ENCODE peak calls at places on chromosomes 6 and 20, in ten cellular contexts. One of them, this sample, is unnamed.

GRCh38 chr6:158698876-158699440 is 49.1 kb downstream of the SYTL3 start:
- DNase-seq in upper lobe of left lung: no peak
- DNase-seq in breast epithelium: no peak
- DNase-seq in endothelial cell of umbilical vein: no peak
- DNase-seq in stomach: no peak
- DNase-seq in HL-60: no peak
- DNase-seq in Panc1: no peak
- DNase-seq in sigmoid colon: peak; percentile 48
- DNase-seq in HCT116: no peak
- DNase-seq in transverse colon: no peak
- DNase-seq in this sample: no peak

GRCh38 chr6:136409598-136409997 is 120.0 kb upstream of the BCLAF1 start:
- DNase-seq in upper lobe of left lung: no peak
- DNase-seq in breast epithelium: no peak
- DNase-seq in endothelial cell of umbilical vein: no peak
- DNase-seq in stomach: no peak
- DNase-seq in HL-60: no peak
- DNase-seq in Panc1: no peak
- DNase-seq in sigmoid colon: no peak
- DNase-seq in HCT116: no peak
- DNase-seq in transverse colon: no peak
- DNase-seq in this sample: no peak

GRCh38 chr6:3380344-3381232 is 76.3 kb downstream of the SLC22A23 start:
- DNase-seq in upper lobe of left lung: no peak
- DNase-seq in breast epithelium: peak; percentile 60
- DNase-seq in endothelial cell of umbilical vein: no peak
- DNase-seq in stomach: peak; percentile 88
- DNase-seq in HL-60: no peak
- DNase-seq in Panc1: no peak
- DNase-seq in sigmoid colon: peak; percentile 61
- DNase-seq in HCT116: no peak
- DNase-seq in transverse colon: no peak
- DNase-seq in this sample: no peak

GRCh38 chr6:36380166-36380565 is 7.3 kb downstream of the ETV7 start:
- DNase-seq in upper lobe of left lung: no peak
- DNase-seq in breast epithelium: no peak
- DNase-seq in endothelial cell of umbilical vein: no peak
- DNase-seq in stomach: no peak
- DNase-seq in HL-60: no peak
- DNase-seq in Panc1: no peak
- DNase-seq in sigmoid colon: no peak
- DNase-seq in HCT116: no peak
- DNase-seq in transverse colon: no peak
- DNase-seq in this sample: no peak

GRCh38 chr20:17938889-17939619 is 29.5 kb downstream of the SNX5 start:
- DNase-seq in upper lobe of left lung: peak; percentile 65
- DNase-seq in breast epithelium: peak; percentile 47
- DNase-seq in endothelial cell of umbilical vein: peak; percentile 70
- DNase-seq in stomach: peak; percentile 77
- DNase-seq in HL-60: no peak
- DNase-seq in Panc1: peak; percentile 48
- DNase-seq in sigmoid colon: peak; percentile 82
- DNase-seq in HCT116: peak; percentile 22
- DNase-seq in transverse colon: peak; percentile 78
- DNase-seq in this sample: no peak

GRCh38 chr20:31608256-31608980 is 3.3 kb downstream of the ID1 start:
- DNase-seq in upper lobe of left lung: peak; percentile 95
- DNase-seq in breast epithelium: peak; percentile 71
- DNase-seq in endothelial cell of umbilical vein: peak; percentile 81
- DNase-seq in stomach: peak; percentile 92
- DNase-seq in HL-60: no peak
- DNase-seq in Panc1: no peak
- DNase-seq in sigmoid colon: peak; percentile 87
- DNase-seq in HCT116: peak; percentile 91
- DNase-seq in transverse colon: peak; percentile 92
- DNase-seq in this sample: no peak

GRCh38 chr20:35327074-35327976 is 35.1 kb upstream of the FAM83C start:
- DNase-seq in upper lobe of left lung: no peak
- DNase-seq in breast epithelium: no peak
- DNase-seq in endothelial cell of umbilical vein: peak; percentile 76
- DNase-seq in stomach: peak; percentile 58
- DNase-seq in HL-60: no peak
- DNase-seq in Panc1: no peak
- DNase-seq in sigmoid colon: no peak
- DNase-seq in HCT116: no peak
- DNase-seq in transverse colon: peak; percentile 81
- DNase-seq in this sample: no peak

GRCh38 chr6:142478117-142478516 is 176.3 kb downstream of the ADGRG6 start:
- DNase-seq in upper lobe of left lung: no peak
- DNase-seq in breast epithelium: no peak
- DNase-seq in endothelial cell of umbilical vein: no peak
- DNase-seq in stomach: no peak
- DNase-seq in HL-60: peak; percentile 14
- DNase-seq in Panc1: no peak
- DNase-seq in sigmoid colon: no peak
- DNase-seq in HCT116: peak; percentile 48
- DNase-seq in transverse colon: no peak
- DNase-seq in this sample: no peak

GRCh38 chr6:70310063-70310694 is 7.3 kb upstream of the COL9A1 start:
- DNase-seq in upper lobe of left lung: no peak
- DNase-seq in breast epithelium: no peak
- DNase-seq in endothelial cell of umbilical vein: peak; percentile 54
- DNase-seq in stomach: no peak
- DNase-seq in HL-60: no peak
- DNase-seq in Panc1: peak; percentile 33
- DNase-seq in sigmoid colon: no peak
- DNase-seq in HCT116: peak; percentile 40
- DNase-seq in transverse colon: no peak
- DNase-seq in this sample: no peak

GRCh38 chr20:43961116-43961515 is 46.5 kb downstream of the TOX2 start:
- DNase-seq in upper lobe of left lung: no peak
- DNase-seq in breast epithelium: no peak
- DNase-seq in endothelial cell of umbilical vein: no peak
- DNase-seq in stomach: no peak
- DNase-seq in HL-60: no peak
- DNase-seq in Panc1: no peak
- DNase-seq in sigmoid colon: no peak
- DNase-seq in HCT116: no peak
- DNase-seq in transverse colon: no peak
- DNase-seq in this sample: no peak

GRCh38 chr6:96761794-96762193 is 75.5 kb downstream of the GPR63 start:
- DNase-seq in upper lobe of left lung: peak; percentile 66
- DNase-seq in breast epithelium: no peak
- DNase-seq in endothelial cell of umbilical vein: no peak
- DNase-seq in stomach: no peak
- DNase-seq in HL-60: no peak
- DNase-seq in Panc1: no peak
- DNase-seq in sigmoid colon: no peak
- DNase-seq in HCT116: no peak
- DNase-seq in transverse colon: no peak
- DNase-seq in this sample: no peak

GRCh38 chr6:346389-347030 is 45.0 kb upstream of the IRF4 start:
- DNase-seq in upper lobe of left lung: no peak
- DNase-seq in breast epithelium: no peak
- DNase-seq in endothelial cell of umbilical vein: no peak
- DNase-seq in stomach: no peak
- DNase-seq in HL-60: no peak
- DNase-seq in Panc1: no peak
- DNase-seq in sigmoid colon: peak; percentile 69
- DNase-seq in HCT116: no peak
- DNase-seq in transverse colon: no peak
- DNase-seq in this sample: no peak

GRCh38 chr6:53295176-53295575 is 53.6 kb downstream of the ELOVL5 start:
- DNase-seq in upper lobe of left lung: no peak
- DNase-seq in breast epithelium: no peak
- DNase-seq in endothelial cell of umbilical vein: no peak
- DNase-seq in stomach: no peak
- DNase-seq in HL-60: no peak
- DNase-seq in Panc1: no peak
- DNase-seq in sigmoid colon: no peak
- DNase-seq in HCT116: no peak
- DNase-seq in transverse colon: no peak
- DNase-seq in this sample: no peak

GRCh38 chr6:158752613-158753012 is 66.6 kb downstream of the EZR start:
- DNase-seq in upper lobe of left lung: peak; percentile 55
- DNase-seq in breast epithelium: no peak
- DNase-seq in endothelial cell of umbilical vein: no peak
- DNase-seq in stomach: peak; percentile 60
- DNase-seq in HL-60: no peak
- DNase-seq in Panc1: no peak
- DNase-seq in sigmoid colon: peak; percentile 78
- DNase-seq in HCT116: no peak
- DNase-seq in transverse colon: no peak
- DNase-seq in this sample: no peak

DNA sequence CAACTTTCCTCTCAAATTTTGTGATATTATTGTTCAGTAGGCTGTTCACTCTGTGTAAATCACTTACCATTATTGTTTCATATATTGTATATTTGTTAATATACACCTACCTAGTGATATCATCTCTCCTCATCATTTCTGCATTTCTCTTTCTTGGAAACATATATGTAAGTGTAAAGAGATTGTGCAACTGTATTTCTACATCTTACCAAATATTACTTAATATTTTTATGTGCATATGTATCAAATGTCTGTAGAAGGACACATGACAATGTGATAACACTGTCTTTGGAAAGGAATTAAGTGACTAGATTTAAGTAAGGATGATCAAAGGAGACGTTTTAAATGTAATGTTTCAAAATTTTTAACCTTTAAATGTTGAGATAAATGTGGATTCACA is 30.2 kb downstream of the ZNF322 start:
- DNase-seq in upper lobe of left lung: no peak
- DNase-seq in breast epithelium: no peak
- DNase-seq in endothelial cell of umbilical vein: no peak
- DNase-seq in stomach: no peak
- DNase-seq in HL-60: no peak
- DNase-seq in Panc1: no peak
- DNase-seq in sigmoid colon: no peak
- DNase-seq in HCT116: no peak
- DNase-seq in transverse colon: no peak
- DNase-seq in this sample: no peak
- TF ChIP-seq POLR2AphosphoS5 in upper lobe of left lung: no peak
- TF ChIP-seq POLR2AphosphoS5 in breast epithelium: no peak
- TF ChIP-seq POLR2AphosphoS5 in endothelial cell of umbilical vein: no peak
- TF ChIP-seq POLR2AphosphoS5 in stomach: no peak
- TF ChIP-seq POLR2AphosphoS5 in HL-60: no peak
- TF ChIP-seq POLR2AphosphoS5 in Panc1: no peak
- TF ChIP-seq POLR2AphosphoS5 in sigmoid colon: no peak
- TF ChIP-seq POLR2AphosphoS5 in HCT116: no peak
- TF ChIP-seq POLR2AphosphoS5 in transverse colon: no peak
- TF ChIP-seq POLR2AphosphoS5 in this sample: no peak

DNA sequence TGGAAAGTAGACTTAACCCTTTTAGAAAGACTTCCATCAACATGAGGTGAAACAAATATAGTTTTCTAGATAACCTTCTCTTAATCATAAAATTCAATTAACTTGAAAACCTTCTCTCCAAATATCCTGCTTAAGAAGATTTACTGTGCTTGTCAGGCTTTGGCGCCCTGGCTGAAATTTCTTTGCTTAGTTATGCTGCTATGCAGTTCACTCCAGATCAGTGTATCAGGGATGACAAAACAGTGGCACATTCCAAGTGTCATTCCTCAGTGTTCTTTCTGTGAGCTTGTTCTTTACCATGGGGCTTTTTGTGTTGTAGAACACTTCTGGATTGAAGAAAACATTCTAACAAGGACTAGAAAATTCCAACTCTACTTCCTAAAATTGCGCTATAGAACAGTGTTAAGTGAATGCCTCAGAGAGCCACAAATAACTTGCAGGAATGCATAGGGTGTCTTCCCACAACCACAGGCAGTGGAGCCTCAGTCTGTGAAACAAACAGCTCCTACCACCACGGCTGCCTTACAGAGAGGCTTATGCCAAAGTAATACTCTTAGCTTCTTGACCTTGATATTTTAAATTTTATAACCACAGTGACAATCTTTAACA is 443.6 kb downstream of the CDC5L start:
- DNase-seq in upper lobe of left lung: no peak
- DNase-seq in breast epithelium: no peak
- DNase-seq in endothelial cell of umbilical vein: no peak
- DNase-seq in stomach: no peak
- DNase-seq in HL-60: no peak
- DNase-seq in Panc1: no peak
- DNase-seq in sigmoid colon: no peak
- DNase-seq in HCT116: no peak
- DNase-seq in transverse colon: no peak
- DNase-seq in this sample: no peak
- H3K27ac ChIP-seq in upper lobe of left lung: no peak overlapping the region
- H3K27ac ChIP-seq in breast epithelium: no peak overlapping the region
- H3K27ac ChIP-seq in endothelial cell of umbilical vein: no peak overlapping the region
- H3K27ac ChIP-seq in stomach: no peak overlapping the region
- H3K27ac ChIP-seq in HL-60: no peak overlapping the region
- H3K27ac ChIP-seq in Panc1: no peak overlapping the region
- H3K27ac ChIP-seq in sigmoid colon: no peak overlapping the region
- H3K27ac ChIP-seq in HCT116: no peak overlapping the region
- H3K27ac ChIP-seq in transverse colon: no peak overlapping the region
- H3K27ac ChIP-seq in this sample: no peak overlapping the region

DNA sequence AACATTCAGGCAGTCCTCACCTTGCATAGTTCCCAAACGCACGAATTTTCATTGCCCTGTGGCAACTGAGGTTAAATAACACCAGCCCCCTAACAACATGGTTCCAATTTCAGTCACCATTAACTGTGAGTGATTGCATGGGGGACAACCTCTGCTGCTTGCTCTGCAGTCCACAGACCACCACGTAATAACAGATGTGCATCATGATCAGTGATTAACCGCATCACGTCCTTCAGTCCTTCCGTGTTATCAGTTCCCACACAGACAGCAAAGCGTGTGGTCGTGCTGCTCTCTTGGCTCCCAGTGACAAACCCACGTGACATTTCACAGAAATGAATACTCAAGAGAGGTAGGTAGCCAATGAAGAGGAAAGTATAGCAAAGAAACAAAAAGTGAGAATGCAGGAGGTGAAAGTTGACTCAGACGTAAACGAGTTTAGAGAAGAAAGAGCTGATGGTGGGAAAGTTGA is 95.9 kb downstream of the LY86 start:
- DNase-seq in upper lobe of left lung: no peak
- DNase-seq in breast epithelium: no peak
- DNase-seq in endothelial cell of umbilical vein: no peak
- DNase-seq in stomach: no peak
- DNase-seq in HL-60: no peak
- DNase-seq in Panc1: no peak
- DNase-seq in sigmoid colon: no peak
- DNase-seq in HCT116: no peak
- DNase-seq in transverse colon: no peak
- DNase-seq in this sample: no peak
- TF ChIP-seq POLR2AphosphoS5 in upper lobe of left lung: no peak
- TF ChIP-seq POLR2AphosphoS5 in breast epithelium: no peak
- TF ChIP-seq POLR2AphosphoS5 in endothelial cell of umbilical vein: no peak
- TF ChIP-seq POLR2AphosphoS5 in stomach: no peak
- TF ChIP-seq POLR2AphosphoS5 in HL-60: no peak
- TF ChIP-seq POLR2AphosphoS5 in Panc1: no peak
- TF ChIP-seq POLR2AphosphoS5 in sigmoid colon: no peak
- TF ChIP-seq POLR2AphosphoS5 in HCT116: no peak
- TF ChIP-seq POLR2AphosphoS5 in transverse colon: no peak
- TF ChIP-seq POLR2AphosphoS5 in this sample: no peak

DNA sequence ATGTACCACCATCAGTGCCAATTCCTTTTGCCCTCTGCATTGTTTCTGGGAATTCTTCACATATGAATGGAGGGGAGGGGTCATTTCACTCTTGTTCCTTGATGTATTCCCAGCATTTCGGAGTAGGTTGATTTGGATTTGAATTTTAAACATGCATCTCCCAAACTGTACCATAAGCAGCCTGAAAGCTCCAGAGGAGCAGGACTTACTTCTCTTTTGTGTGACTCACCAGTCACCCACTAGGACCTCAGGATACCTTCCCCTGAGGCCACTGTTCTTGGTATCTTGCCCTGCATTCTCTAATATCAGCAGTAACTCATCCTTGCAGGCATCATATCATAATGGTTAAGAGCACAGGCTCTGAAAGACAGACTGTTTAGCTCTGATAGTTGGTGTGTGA is 723 bp downstream of the MRPL2 start:
- DNase-seq in upper lobe of left lung: no peak
- DNase-seq in breast epithelium: no peak
- DNase-seq in endothelial cell of umbilical vein: no peak
- DNase-seq in stomach: no peak
- DNase-seq in HL-60: no peak
- DNase-seq in Panc1: no peak
- DNase-seq in sigmoid colon: no peak
- DNase-seq in HCT116: no peak
- DNase-seq in transverse colon: no peak
- DNase-seq in this sample: no peak
- H3K27ac ChIP-seq in upper lobe of left lung: peak overlapping the region; percentile 92
- H3K27ac ChIP-seq in breast epithelium: peak overlapping the region; percentile 97
- H3K27ac ChIP-seq in endothelial cell of umbilical vein: no peak overlapping the region
- H3K27ac ChIP-seq in stomach: peak overlapping the region; percentile 93
- H3K27ac ChIP-seq in HL-60: peak overlapping the region; percentile 86
- H3K27ac ChIP-seq in Panc1: peak overlapping the region; percentile 92
- H3K27ac ChIP-seq in sigmoid colon: peak overlapping the region; percentile 93
- H3K27ac ChIP-seq in HCT116: peak overlapping the region; percentile 65
- H3K27ac ChIP-seq in transverse colon: peak overlapping the region; percentile 89
- H3K27ac ChIP-seq in this sample: peak overlapping the region; percentile 89

This sample was measured in vagina.